ENCODE peak calls at places on chromosomes 5 and 9, in five cellular contexts. Q is NCI-H774, U is EL, K is A673, I is frontal cortex. F is an unnamed sample.
A peak's percentile ranks its signal among the peaks of the same experiment; 100 is the strongest.

GRCh38 chr9:14158911-14159310 is 155.0 kb downstream of the NFIB start:
- DNase-seq in U (peak; percentile 5), Q (no peak), I (no peak), K (no peak), F (no peak)

GRCh38 chr5:56534102-56534501 is 281.2 kb upstream of the MAP3K1 start:
- DNase-seq in I (no peak), Q (no peak), U (no peak), K (no peak), F (no peak)

GRCh38 chr5:115544371-115545064 is at the start of gene FEM1C:
- DNase-seq in I (peak; percentile 95), K (peak; percentile 96), U (peak; percentile 98), Q (peak; percentile 93), F (peak; percentile 98)

GRCh38 chr9:17318821-17319320 is 184.0 kb downstream of the CNTLN start:
- DNase-seq in K (no peak), I (no peak), U (peak; percentile 41), Q (no peak), F (no peak)

GRCh38 chr9:134592018-134592818 is 49.4 kb upstream of the COL5A1 start:
- DNase-seq in Q (no peak), U (peak; percentile 96), K (no peak), I (no peak), F (no peak)

GRCh38 chr9:129262261-129262660 is 84.2 kb upstream of the IER5L start:
- DNase-seq in Q (no peak), I (no peak), U (no peak), K (no peak), F (no peak)

GRCh38 chr5:60446917-60447316 is 253.0 kb downstream of the DEPDC1B start:
- DNase-seq in I (no peak), K (no peak), Q (no peak), U (no peak), F (no peak)

GRCh38 chr5:133253076-133253475 is 201.3 kb downstream of the HSPA4 start:
- DNase-seq in Q (no peak), I (no peak), K (no peak), U (no peak), F (no peak)

GRCh38 chr5:1413611-1414241 is 31.5 kb downstream of the SLC6A3 start:
- DNase-seq in I (no peak), U (no peak), K (no peak), Q (no peak), F (no peak)

GRCh38 chr9:87573841-87574342 is 76.2 kb downstream of the DAPK1 start:
- DNase-seq in Q (no peak), I (no peak), U (peak; percentile 59), K (no peak), F (no peak)

GRCh38 chr5:134526483-134527155 is 1.1 kb downstream of the JADE2 start:
- DNase-seq in K (no peak), U (peak; percentile 36), I (peak; percentile 85), Q (peak; percentile 77), F (no peak)

GRCh38 chr5:159211712-159212111 is 2.4 kb upstream of the RNF145 start:
- DNase-seq in K (peak; percentile 72), U (no peak), I (no peak), Q (no peak), F (peak; percentile 88)

GRCh38 chr5:31911291-31912265 is 262.5 kb downstream of the GOLPH3 start:
- DNase-seq in Q (no peak), I (peak; percentile 47), K (no peak), U (no peak), F (no peak)

GRCh38 chr5:139911425-139912120 is 116.0 kb downstream of the PSD2 start:
- DNase-seq in K (no peak), I (no peak), U (no peak), Q (no peak), F (no peak)

GRCh38 chr9:99822096-99822595 is 461 bp downstream of the NR4A3 start:
- DNase-seq in Q (no peak), U (no peak), I (peak; percentile 48), K (no peak), F (no peak)

GRCh38 chr5:175609504-175609903 is 48.4 kb upstream of the HRH2 start:
- DNase-seq in I (no peak), Q (no peak), U (no peak), K (no peak), F (no peak)

GRCh38 chr5:58674070-58674469 is 91.2 kb downstream of the RAB3C start:
- DNase-seq in I (no peak), Q (no peak), U (no peak), K (no peak), F (no peak)

GRCh38 chr5:68631884-68632283 is 416.3 kb downstream of the PIK3R1 start:
- DNase-seq in K (no peak), U (no peak), Q (no peak), I (no peak), F (no peak)

GRCh38 chr5:167861134-167861930 is 430.1 kb upstream of the WWC1 start:
- DNase-seq in I (no peak), Q (no peak), U (peak; percentile 7), K (peak; percentile 42), F (no peak)

GRCh38 chr9:116490321-116490720 is 196.8 kb upstream of the TRIM32 start:
- DNase-seq in K (no peak), U (no peak), I (no peak), Q (no peak), F (no peak)

GRCh38 chr5:43920422-43920821 is 317.4 kb downstream of the NNT start:
- DNase-seq in I (no peak), Q (no peak), K (no peak), U (no peak), F (no peak)

GRCh38 chr5:163730206-163730782 is 224.9 kb downstream of the MAT2B start:
- DNase-seq in I (no peak), Q (no peak), K (no peak), U (no peak), F (no peak)

GRCh38 chr9:87793292-87793691 is 67.4 kb downstream of the CTSL start:
- DNase-seq in Q (no peak), U (peak; percentile 89), I (no peak), K (peak; percentile 11), F (no peak)

GRCh38 chr5:43312076-43312620 is 1.1 kb downstream of the HMGCS1 start:
- DNase-seq in U (no peak), I (no peak), Q (no peak), K (no peak), F (no peak)

GRCh38 chr9:134323741-134324358 is 2.4 kb upstream of the RXRA start:
- DNase-seq in Q (no peak), I (peak; percentile 60), U (no peak), K (no peak), F (no peak)

GRCh38 chr9:8857330-8858249 is 1058.0 kb upstream of the DMAC1 start:
- DNase-seq in K (peak; percentile 24), Q (peak; percentile 39), U (no peak), I (peak; percentile 50), F (peak; percentile 73)

GRCh38 chr9:101455656-101456235 is 20.2 kb upstream of the ALDOB start:
- DNase-seq in I (no peak), K (no peak), Q (no peak), U (peak; percentile 30), F (no peak)

GRCh38 chr5:106020889-106021288 is 1649.8 kb downstream of the EFNA5 start:
- DNase-seq in I (no peak), U (no peak), K (no peak), Q (no peak), F (no peak)

GRCh38 chr9:136314944-136315343 is 11.1 kb upstream of the CCDC187 start:
- DNase-seq in K (no peak), I (no peak), U (no peak), Q (no peak), F (no peak)

GRCh38 chr9:136311433-136312375 is 7.8 kb upstream of the CCDC187 start:
- DNase-seq in K (no peak), I (no peak), Q (peak; percentile 59), U (no peak), F (peak; percentile 32)

GRCh38 chr5:14513266-14513665 is 68.3 kb upstream of the OTULINL start:
- DNase-seq in I (no peak), Q (no peak), K (no peak), U (no peak), F (no peak)

GRCh38 chr5:77396017-77396416 is 96.1 kb downstream of the WDR41 start:
- DNase-seq in K (no peak), I (no peak), Q (no peak), U (no peak), F (no peak)

GRCh38 chr5:142095651-142096330 is 12.8 kb upstream of the NDFIP1 start:
- DNase-seq in U (no peak), I (no peak), K (no peak), Q (no peak), F (no peak)

GRCh38 chr9:115264333-115264732 is 146.4 kb upstream of the TNC start:
- DNase-seq in I (no peak), Q (no peak), U (peak; percentile 79), K (no peak), F (no peak)

F was measured in HAP-1.